ENCODE peak calls at places on chromosomes 6 and 20, in nine cellular contexts. E is stimulated activated CD4-positive, alpha-beta T cell treated with anti-CD3 and anti-CD28 coated beads, Interleukin-4, amount 100 ng/mL, for 48 hours; C is HCEC 1CT; A is CMK; R is omental fat pad; T is amygdala; J is Caco-2; W is activated naive CD4-positive, alpha-beta T cell; S is pancreas. X is an unnamed sample.

GRCh38 chr20:61263084-61263695 is 11.1 kb downstream of the CDH4 start:
- DNase-seq in E (peak), C (no peak), A (no peak), R (no peak), T (peak), J (no peak), W (no peak), S (no peak), X (peak)

GRCh38 chr6:108712946-108713345 is 135.3 kb upstream of the ARMC2 start:
- DNase-seq in E (no peak), C (no peak), A (no peak), R (no peak), T (no peak), J (peak), W (no peak), S (no peak), X (peak)

GRCh38 chr6:36128793-36129192 is 1.5 kb upstream of the MAPK13 start:
- DNase-seq in E (no peak), C (no peak), A (no peak), R (no peak), T (no peak), J (no peak), W (no peak), S (no peak), X (no peak)

GRCh38 chr6:138467901-138468300 is 31.4 kb downstream of the NHSL1 start:
- DNase-seq in E (no peak), C (no peak), A (no peak), R (no peak), T (no peak), J (no peak), W (no peak), S (no peak), X (peak)

GRCh38 chr6:109229536-109229935 is 134.2 kb downstream of the CEP57L1 start:
- DNase-seq in E (no peak), C (no peak), A (no peak), R (no peak), T (no peak), J (peak), W (no peak), S (no peak), X (peak)

GRCh38 chr6:38453302-38453701 is 186.4 kb downstream of the BTBD9 start:
- DNase-seq in E (no peak), C (no peak), A (no peak), R (no peak), T (no peak), J (no peak), W (no peak), S (no peak), X (peak)

GRCh38 chr20:650954-651353 is 2.0 kb downstream of the SRXN1 start:
- DNase-seq in E (no peak), C (no peak), A (no peak), R (no peak), T (no peak), J (no peak), W (no peak), S (no peak), X (no peak)

GRCh38 chr20:50583422-50584150 is 73.4 kb downstream of the PTPN1 start:
- DNase-seq in E (no peak), C (no peak), A (no peak), R (no peak), T (no peak), J (no peak), W (no peak), S (no peak), X (no peak)

GRCh38 chr6:53426544-53427270 is 78.0 kb upstream of the ELOVL5 start:
- DNase-seq in E (no peak), C (no peak), A (no peak), R (no peak), T (no peak), J (no peak), W (no peak), S (no peak), X (peak)

GRCh38 chr20:35607003-35607735 is 8.5 kb upstream of the SPAG4 start:
- DNase-seq in E (no peak), C (no peak), A (no peak), R (no peak), T (no peak), J (peak), W (no peak), S (no peak), X (peak)

GRCh38 chr6:27092316-27092692 is 155.2 kb upstream of the PRSS16 start:
- DNase-seq in E (no peak), C (no peak), A (no peak), R (no peak), T (no peak), J (no peak), W (no peak), S (no peak), X (no peak)

GRCh38 chr6:8628063-8628462 is 192.7 kb upstream of the SLC35B3 start:
- DNase-seq in E (no peak), C (no peak), A (no peak), R (no peak), T (no peak), J (no peak), W (no peak), S (no peak), X (no peak)

GRCh38 chr6:80126657-80127350 is 20.3 kb downstream of the BCKDHB start:
- DNase-seq in E (no peak), C (no peak), A (no peak), R (no peak), T (no peak), J (peak), W (no peak), S (no peak), X (no peak)

GRCh38 chr20:20407891-20408805 is 40.2 kb downstream of the INSM1 start:
- DNase-seq in E (no peak), C (peak), A (no peak), R (no peak), T (no peak), J (no peak), W (no peak), S (no peak), X (peak)

GRCh38 chr6:6597682-6598081 is 9.2 kb downstream of the LY86 start:
- DNase-seq in E (no peak), C (no peak), A (no peak), R (no peak), T (no peak), J (no peak), W (no peak), S (no peak), X (no peak)

GRCh38 chr6:163580311-163581030 is 166.0 kb downstream of the QKI start:
- DNase-seq in E (no peak), C (no peak), A (no peak), R (no peak), T (no peak), J (no peak), W (no peak), S (no peak), X (no peak)

GRCh38 chr20:56628873-56629463 is at the start of gene TFAP2C:
- DNase-seq in E (peak), C (no peak), A (no peak), R (peak), T (no peak), J (peak), W (no peak), S (peak), X (peak)

GRCh38 chr6:31794866-31795615 is 511 bp downstream of the VARS1 start:
- DNase-seq in E (no peak), C (no peak), A (no peak), R (no peak), T (no peak), J (no peak), W (no peak), S (no peak), X (no peak)

GRCh38 chr6:101490857-101491256 is 97.3 kb downstream of the GRIK2 start:
- DNase-seq in E (no peak), C (no peak), A (no peak), R (no peak), T (no peak), J (no peak), W (no peak), S (no peak), X (peak)

GRCh38 chr20:63438121-63438520 is 34.3 kb downstream of the KCNQ2 start:
- DNase-seq in E (no peak), C (no peak), A (no peak), R (no peak), T (no peak), J (no peak), W (no peak), S (no peak), X (no peak)

GRCh38 chr20:48986899-48987298 is 59.2 kb upstream of the CSE1L start:
- DNase-seq in E (no peak), C (peak), A (no peak), R (no peak), T (no peak), J (no peak), W (no peak), S (no peak), X (peak)

GRCh38 chr6:87945966-87946365 is 101.7 kb upstream of the SPACA1 start:
- DNase-seq in E (no peak), C (no peak), A (no peak), R (no peak), T (no peak), J (no peak), W (no peak), S (no peak), X (no peak)

GRCh38 chr20:62476074-62476838 is 461 bp upstream of the GATA5 start:
- DNase-seq in E (no peak), C (no peak), A (no peak), R (no peak), T (no peak), J (no peak), W (no peak), S (no peak), X (no peak)

GRCh38 chr20:17533396-17533795 is 2.2 kb upstream of the BFSP1 start:
- DNase-seq in E (no peak), C (peak), A (peak), R (no peak), T (no peak), J (peak), W (no peak), S (no peak), X (peak)

GRCh38 chr6:22614541-22614940 is 45.2 kb downstream of the HDGFL1 start:
- DNase-seq in E (no peak), C (no peak), A (no peak), R (no peak), T (no peak), J (no peak), W (no peak), S (no peak), X (no peak)

GRCh38 chr6:44712353-44713147 is 325.0 kb downstream of the CDC5L start:
- DNase-seq in E (no peak), C (no peak), A (no peak), R (no peak), T (no peak), J (no peak), W (no peak), S (no peak), X (no peak)

GRCh38 chr6:71197267-71197666 is 91.3 kb upstream of the OGFRL1 start:
- DNase-seq in E (no peak), C (peak), A (no peak), R (no peak), T (no peak), J (no peak), W (no peak), S (no peak), X (peak)

GRCh38 chr6:159075506-159076100 is 30.8 kb upstream of the TAGAP start:
- DNase-seq in E (no peak), C (no peak), A (no peak), R (no peak), T (no peak), J (no peak), W (no peak), S (no peak), X (no peak)

GRCh38 chr6:35317483-35318199 is 20.0 kb downstream of the DEF6 start:
- DNase-seq in E (no peak), C (no peak), A (no peak), R (no peak), T (no peak), J (no peak), W (no peak), S (no peak), X (peak)

GRCh38 chr6:5866547-5867051 is 140.1 kb downstream of the NRN1 start:
- DNase-seq in E (no peak), C (peak), A (no peak), R (no peak), T (no peak), J (no peak), W (no peak), S (no peak), X (peak)

GRCh38 chr20:62916703-62917476 is 9.4 kb downstream of the DIDO1 start:
- DNase-seq in E (no peak), C (no peak), A (no peak), R (no peak), T (no peak), J (peak), W (no peak), S (no peak), X (no peak)

GRCh38 chr6:56144538-56145324 is 102.6 kb downstream of the COL21A1 start:
- DNase-seq in E (no peak), C (peak), A (no peak), R (no peak), T (no peak), J (no peak), W (no peak), S (no peak), X (peak)

GRCh38 chr6:39330476-39330875 is 8.0 kb upstream of the KCNK16 start:
- DNase-seq in E (no peak), C (no peak), A (no peak), R (no peak), T (peak), J (no peak), W (no peak), S (no peak), X (no peak)

GRCh38 chr20:12072945-12073245 is 155.2 kb downstream of the BTBD3 start:
- DNase-seq in E (no peak), C (no peak), A (no peak), R (no peak), T (no peak), J (no peak), W (no peak), S (no peak), X (no peak)

GRCh38 chr20:11902264-11902663 is 15.4 kb upstream of the BTBD3 start:
- DNase-seq in E (no peak), C (peak), A (no peak), R (no peak), T (no peak), J (no peak), W (no peak), S (no peak), X (peak)